ENCODE peak calls at places on chromosomes 1 and 21, in six cellular contexts. One of them, this sample, is unnamed. For H3K4me1, the result is how much of the 10 kb centered on the place peaks cover.

GRCh38 chr1:110258734-110259133 is 48.6 kb downstream of the KCNC4 start:
- DNase-seq in pancreas: no peak
- DNase-seq in astrocyte: no peak
- DNase-seq in GM23248: peak
- DNase-seq in lung: no peak
- DNase-seq in naive thymus-derived CD4-positive, alpha-beta T cell: no peak
- DNase-seq in this sample: no peak

GRCh38 chr1:9909222-9910046 is 635 bp downstream of the CTNNBIP1 start:
- DNase-seq in astrocyte: no peak
- DNase-seq in lung: no peak
- DNase-seq in GM23248: peak
- DNase-seq in pancreas: peak
- DNase-seq in naive thymus-derived CD4-positive, alpha-beta T cell: peak
- DNase-seq in this sample: peak

GRCh38 chr1:202811296-202812175 is 782 bp downstream of the PCAT6 start:
- DNase-seq in naive thymus-derived CD4-positive, alpha-beta T cell: peak
- DNase-seq in pancreas: peak
- DNase-seq in lung: no peak
- DNase-seq in astrocyte: no peak
- DNase-seq in GM23248: peak
- DNase-seq in this sample: no peak

GRCh38 chr1:12435639-12436344 is 182.2 kb downstream of the DHRS3 start:
- DNase-seq in astrocyte: peak
- DNase-seq in GM23248: no peak
- DNase-seq in pancreas: no peak
- DNase-seq in naive thymus-derived CD4-positive, alpha-beta T cell: no peak
- DNase-seq in lung: no peak
- DNase-seq in this sample: no peak

GRCh38 chr1:53706356-53706755 is 32.6 kb downstream of the GLIS1 start:
- DNase-seq in pancreas: no peak
- DNase-seq in GM23248: no peak
- DNase-seq in lung: no peak
- DNase-seq in astrocyte: no peak
- DNase-seq in naive thymus-derived CD4-positive, alpha-beta T cell: no peak
- DNase-seq in this sample: no peak

GRCh38 chr1:41791667-41792484 is 126.8 kb downstream of the HIVEP3 start:
- DNase-seq in GM23248: no peak
- DNase-seq in astrocyte: no peak
- DNase-seq in pancreas: no peak
- DNase-seq in naive thymus-derived CD4-positive, alpha-beta T cell: peak
- DNase-seq in lung: no peak
- DNase-seq in this sample: no peak

GRCh38 chr21:41086551-41086950 is 81.4 kb upstream of the BACE2 start:
- DNase-seq in pancreas: no peak
- DNase-seq in astrocyte: no peak
- DNase-seq in GM23248: no peak
- DNase-seq in naive thymus-derived CD4-positive, alpha-beta T cell: no peak
- DNase-seq in lung: no peak
- DNase-seq in this sample: no peak

GRCh38 chr1:88284066-88284465 is 400.0 kb upstream of the PKN2 start:
- DNase-seq in pancreas: no peak
- DNase-seq in astrocyte: peak
- DNase-seq in GM23248: peak
- DNase-seq in lung: no peak
- DNase-seq in naive thymus-derived CD4-positive, alpha-beta T cell: no peak
- DNase-seq in this sample: no peak

GRCh38 chr1:235835226-235835625 is 31.5 kb downstream of the LYST start:
- DNase-seq in lung: no peak
- DNase-seq in GM23248: peak
- DNase-seq in pancreas: peak
- DNase-seq in astrocyte: no peak
- DNase-seq in naive thymus-derived CD4-positive, alpha-beta T cell: no peak
- DNase-seq in this sample: no peak

GRCh38 chr1:101365186-101365585 is 128.4 kb downstream of the S1PR1 start:
- DNase-seq in lung: no peak
- DNase-seq in pancreas: no peak
- DNase-seq in naive thymus-derived CD4-positive, alpha-beta T cell: no peak
- DNase-seq in GM23248: peak
- DNase-seq in astrocyte: peak
- DNase-seq in this sample: no peak

GRCh38 chr1:219741011-219741859 is 128.3 kb upstream of the ZC3H11B start:
- DNase-seq in naive thymus-derived CD4-positive, alpha-beta T cell: no peak
- DNase-seq in GM23248: no peak
- DNase-seq in lung: no peak
- DNase-seq in astrocyte: no peak
- DNase-seq in pancreas: no peak
- DNase-seq in this sample: no peak

GRCh38 chr1:18642278-18643095 is 11.8 kb downstream of the PAX7 start:
- DNase-seq in naive thymus-derived CD4-positive, alpha-beta T cell: no peak
- DNase-seq in GM23248: no peak
- DNase-seq in pancreas: no peak
- DNase-seq in astrocyte: no peak
- DNase-seq in lung: no peak
- DNase-seq in this sample: no peak

GRCh38 chr21:42537106-42537742 is 23.6 kb downstream of the SLC37A1 start:
- DNase-seq in lung: no peak
- DNase-seq in GM23248: peak
- DNase-seq in naive thymus-derived CD4-positive, alpha-beta T cell: peak
- DNase-seq in astrocyte: no peak
- DNase-seq in pancreas: no peak
- DNase-seq in this sample: no peak

GRCh38 chr1:92299477-92300125 is 742 bp downstream of the RPAP2 start:
- DNase-seq in lung: no peak
- DNase-seq in naive thymus-derived CD4-positive, alpha-beta T cell: no peak
- DNase-seq in pancreas: no peak
- DNase-seq in GM23248: peak
- DNase-seq in astrocyte: no peak
- DNase-seq in this sample: peak

GRCh38 chr21:35360870-35361570 is 311.9 kb upstream of the RUNX1 start:
- DNase-seq in GM23248: no peak
- DNase-seq in pancreas: no peak
- DNase-seq in naive thymus-derived CD4-positive, alpha-beta T cell: no peak
- DNase-seq in lung: no peak
- DNase-seq in astrocyte: no peak
- DNase-seq in this sample: no peak

GRCh38 chr1:213066363-213066762 is 15.3 kb downstream of the RPS6KC1 start:
- DNase-seq in GM23248: no peak
- DNase-seq in lung: no peak
- DNase-seq in naive thymus-derived CD4-positive, alpha-beta T cell: no peak
- DNase-seq in pancreas: no peak
- DNase-seq in astrocyte: no peak
- DNase-seq in this sample: no peak

GRCh38 chr1:227733309-227733705 is 1.8 kb downstream of the JMJD4 start:
- DNase-seq in GM23248: no peak
- DNase-seq in naive thymus-derived CD4-positive, alpha-beta T cell: no peak
- DNase-seq in astrocyte: no peak
- DNase-seq in pancreas: no peak
- DNase-seq in lung: no peak
- DNase-seq in this sample: no peak

GRCh38 chr1:161364332-161364731 is 3.3 kb downstream of the CFAP126 start:
- DNase-seq in lung: no peak
- DNase-seq in naive thymus-derived CD4-positive, alpha-beta T cell: no peak
- DNase-seq in astrocyte: no peak
- DNase-seq in pancreas: no peak
- DNase-seq in GM23248: peak
- DNase-seq in this sample: no peak

GRCh38 chr1:112251766-112252506 is 144.1 kb upstream of the CTTNBP2NL start:
- DNase-seq in GM23248: peak
- DNase-seq in naive thymus-derived CD4-positive, alpha-beta T cell: no peak
- DNase-seq in lung: no peak
- DNase-seq in pancreas: no peak
- DNase-seq in astrocyte: peak
- DNase-seq in this sample: no peak

GRCh38 chr1:243503155-243503554 is 247.3 kb downstream of the SDCCAG8 start:
- DNase-seq in naive thymus-derived CD4-positive, alpha-beta T cell: no peak
- DNase-seq in astrocyte: peak
- DNase-seq in lung: peak
- DNase-seq in GM23248: no peak
- DNase-seq in pancreas: no peak
- DNase-seq in this sample: peak

GRCh38 chr1:213549982-213550381 is 437.8 kb upstream of the PROX1 start:
- DNase-seq in naive thymus-derived CD4-positive, alpha-beta T cell: no peak
- DNase-seq in lung: no peak
- DNase-seq in GM23248: no peak
- DNase-seq in astrocyte: no peak
- DNase-seq in pancreas: no peak
- DNase-seq in this sample: no peak

GRCh38 chr1:71147637-71148360 is 67.0 kb upstream of the ZRANB2 start:
- DNase-seq in GM23248: no peak
- DNase-seq in lung: no peak
- DNase-seq in astrocyte: no peak
- DNase-seq in naive thymus-derived CD4-positive, alpha-beta T cell: no peak
- DNase-seq in pancreas: no peak
- DNase-seq in this sample: no peak

GRCh38 chr1:11804666-11805453 is 904 bp downstream of the MTHFR start:
- DNase-seq in astrocyte: peak
- DNase-seq in pancreas: peak
- DNase-seq in lung: peak
- DNase-seq in GM23248: peak
- DNase-seq in naive thymus-derived CD4-positive, alpha-beta T cell: peak
- DNase-seq in this sample: peak

GRCh38 chr1:8294170-8294697 is 23.7 kb upstream of the SLC45A1 start:
- DNase-seq in lung: peak
- DNase-seq in GM23248: no peak
- DNase-seq in naive thymus-derived CD4-positive, alpha-beta T cell: no peak
- DNase-seq in pancreas: no peak
- DNase-seq in astrocyte: no peak
- DNase-seq in this sample: no peak
- H3K4me3 ChIP-seq in lung: no peak
- H3K4me3 ChIP-seq in GM23248: no peak
- H3K4me3 ChIP-seq in naive thymus-derived CD4-positive, alpha-beta T cell: no peak
- H3K4me3 ChIP-seq in pancreas: no peak
- H3K4me3 ChIP-seq in astrocyte: no peak
- H3K4me3 ChIP-seq in this sample: no peak

GRCh38 chr1:38029081-38029681 is 16.6 kb downstream of the UTP11 start:
- DNase-seq in pancreas: no peak
- DNase-seq in GM23248: peak
- DNase-seq in lung: no peak
- DNase-seq in astrocyte: no peak
- DNase-seq in naive thymus-derived CD4-positive, alpha-beta T cell: no peak
- DNase-seq in this sample: peak
- H3K4me1 ChIP-seq in pancreas: under half
- H3K4me1 ChIP-seq in GM23248: under half
- H3K4me1 ChIP-seq in lung: under half
- H3K4me1 ChIP-seq in astrocyte: under half
- H3K4me1 ChIP-seq in naive thymus-derived CD4-positive, alpha-beta T cell: under half
- H3K4me1 ChIP-seq in this sample: under half

GRCh38 chr1:1433804-1434130 is 1.7 kb upstream of the VWA1 start:
- DNase-seq in lung: no peak
- DNase-seq in GM23248: peak
- DNase-seq in pancreas: peak
- DNase-seq in naive thymus-derived CD4-positive, alpha-beta T cell: no peak
- DNase-seq in astrocyte: peak
- DNase-seq in this sample: no peak
- H3K4me3 ChIP-seq in lung: no peak
- H3K4me3 ChIP-seq in GM23248: no peak
- H3K4me3 ChIP-seq in pancreas: no peak
- H3K4me3 ChIP-seq in naive thymus-derived CD4-positive, alpha-beta T cell: no peak
- H3K4me3 ChIP-seq in astrocyte: no peak
- H3K4me3 ChIP-seq in this sample: no peak

DNA sequence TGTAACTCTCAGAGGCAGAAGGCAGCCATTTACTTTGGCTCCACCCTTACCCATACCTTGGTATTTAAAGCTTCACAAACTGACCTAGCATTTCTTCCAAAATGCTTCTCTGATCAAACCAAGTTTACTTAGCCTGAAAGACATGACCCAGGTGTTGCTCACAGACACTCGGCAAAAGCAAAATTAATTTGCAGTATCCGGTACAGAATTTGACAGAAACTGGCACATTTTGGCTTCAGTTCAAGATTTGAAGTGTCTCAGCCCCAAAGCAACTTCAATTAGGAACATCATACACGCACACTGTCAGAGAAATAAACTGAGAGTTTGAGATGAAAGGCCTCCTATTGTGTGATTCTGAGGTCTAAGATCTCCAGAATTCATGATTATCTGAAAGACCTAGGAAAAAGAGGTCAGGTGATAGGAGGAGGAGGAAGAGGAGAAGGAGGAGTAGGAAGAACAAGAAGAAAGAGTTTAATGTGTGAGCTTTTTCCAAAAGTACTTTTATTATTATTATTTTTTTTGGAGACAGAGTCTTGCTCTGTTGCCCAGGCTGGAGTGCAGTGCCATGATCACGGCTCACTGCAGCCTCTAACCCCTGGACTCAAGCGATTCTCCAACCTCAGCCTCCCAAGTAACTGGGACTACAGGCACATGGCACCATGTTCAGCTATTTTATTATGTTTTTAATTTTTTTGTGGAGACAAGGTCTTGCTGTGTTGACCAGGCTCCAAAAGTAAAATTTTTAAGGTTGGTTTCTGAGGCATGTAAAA is 143.6 kb downstream of the SLC45A1 start:
- DNase-seq in GM23248: no peak
- DNase-seq in astrocyte: no peak
- DNase-seq in pancreas: no peak
- DNase-seq in naive thymus-derived CD4-positive, alpha-beta T cell: peak
- DNase-seq in lung: no peak
- DNase-seq in this sample: no peak
- H3K4me1 ChIP-seq in GM23248: under half
- H3K4me1 ChIP-seq in astrocyte: under half
- H3K4me1 ChIP-seq in pancreas: under half
- H3K4me1 ChIP-seq in naive thymus-derived CD4-positive, alpha-beta T cell: under half
- H3K4me1 ChIP-seq in lung: under half
- H3K4me1 ChIP-seq in this sample: under half

DNA sequence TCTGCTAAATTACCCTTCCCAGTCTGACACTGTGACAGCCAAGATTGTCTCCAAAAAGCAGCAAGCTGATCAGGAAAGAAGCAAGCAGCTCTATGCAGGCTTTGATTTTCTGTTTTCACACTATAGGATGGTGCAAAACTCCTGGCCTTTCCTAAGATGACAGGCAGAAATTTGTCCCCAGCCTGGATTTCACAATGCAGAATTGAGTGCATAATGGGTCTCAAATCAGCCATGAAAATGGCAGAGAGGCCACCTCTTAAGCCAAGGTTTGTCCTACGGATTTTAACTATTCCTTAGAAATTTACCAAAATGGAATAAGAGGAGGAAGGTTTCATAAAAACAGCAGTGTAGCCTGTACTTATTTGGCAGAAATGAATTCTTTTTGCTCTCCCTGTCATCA is 1.2 kb downstream of the SGIP1 start:
- DNase-seq in naive thymus-derived CD4-positive, alpha-beta T cell: no peak
- DNase-seq in GM23248: no peak
- DNase-seq in lung: no peak
- DNase-seq in astrocyte: no peak
- DNase-seq in pancreas: no peak
- DNase-seq in this sample: no peak
- H3K4me3 ChIP-seq in naive thymus-derived CD4-positive, alpha-beta T cell: no peak
- H3K4me3 ChIP-seq in GM23248: peak
- H3K4me3 ChIP-seq in lung: no peak
- H3K4me3 ChIP-seq in astrocyte: peak
- H3K4me3 ChIP-seq in pancreas: no peak
- H3K4me3 ChIP-seq in this sample: no peak

This sample was measured in HAP-1.